ENCODE peak calls at places on chromosomes 12 and 14, in eight cellular contexts. J, A, C, M, W, Y, K and S are unnamed samples.

GRCh38 chr12:76277480-76277879 is 70.7 kb downstream of the BBS10 start:
- DNase-seq in W (no peak), K (no peak), M (no peak), Y (no peak), C (no peak), A (no peak), J (no peak), S (no peak)

GRCh38 chr12:9364224-9365176 is 156.3 kb upstream of the PZP start:
- DNase-seq in W (peak; percentile 44), A (peak; percentile 46), M (no peak), J (no peak), K (no peak), C (peak; percentile 23), Y (no peak), S (no peak)

GRCh38 chr12:109609256-109609821 is 35.7 kb downstream of the MVK start:
- DNase-seq in A (no peak), Y (no peak), C (no peak), W (no peak), K (no peak), M (no peak), J (no peak), S (no peak)

GRCh38 chr12:12720637-12721250 is 3.6 kb downstream of the CDKN1B start:
- DNase-seq in J (no peak), Y (no peak), M (no peak), K (no peak), C (no peak), A (no peak), W (no peak), S (no peak)

GRCh38 chr12:5078423-5078822 is 34.7 kb downstream of the KCNA5 start:
- DNase-seq in J (no peak), Y (no peak), K (no peak), A (no peak), C (no peak), M (no peak), W (no peak), S (no peak)

GRCh38 chr12:52942056-52942913 is 6.6 kb upstream of the KRT18 start:
- DNase-seq in M (peak; percentile 77), Y (no peak), A (no peak), J (no peak), K (no peak), C (peak; percentile 78), W (no peak), S (no peak)

GRCh38 chr12:124399622-124400021 is 104.7 kb downstream of the RFLNA start:
- DNase-seq in M (no peak), J (peak; percentile 69), K (peak; percentile 75), A (peak; percentile 18), W (no peak), C (peak; percentile 42), Y (no peak), S (no peak)

GRCh38 chr14:76151398-76152332 is at the start of gene GPATCH2L:
- DNase-seq in K (peak; percentile 99), J (peak; percentile 91), W (peak; percentile 70), M (peak; percentile 96), Y (peak; percentile 98), A (peak; percentile 76), C (peak; percentile 96), S (peak; percentile 97)

GRCh38 chr14:58354817-58355216 is 40.9 kb upstream of the TOMM20L start:
- DNase-seq in A (no peak), K (no peak), W (no peak), M (no peak), J (no peak), C (no peak), Y (no peak), S (no peak)

GRCh38 chr12:12331244-12331771 is 18.7 kb downstream of the MANSC1 start:
- DNase-seq in W (no peak), M (no peak), Y (no peak), A (no peak), K (no peak), J (no peak), C (no peak), S (no peak)

GRCh38 chr14:70791971-70792370 is 17.3 kb downstream of the MAP3K9 start:
- DNase-seq in W (no peak), J (no peak), M (no peak), Y (no peak), K (no peak), A (no peak), C (no peak), S (no peak)

GRCh38 chr14:105702275-105702817 is 176.0 kb downstream of the TMEM121 start:
- DNase-seq in C (no peak), M (no peak), Y (no peak), A (no peak), J (no peak), K (no peak), W (no peak), S (no peak)

GRCh38 chr14:68937790-68938514 is 41.1 kb downstream of the ACTN1 start:
- DNase-seq in K (peak; percentile 64), J (no peak), A (no peak), W (no peak), Y (no peak), M (peak; percentile 76), C (peak; percentile 80), S (no peak)
- TF ChIP-seq POLR2A in K (no peak), J (no peak), A (no peak), W (no peak), Y (no peak), M (no peak), C (peak; percentile 41), S (no peak)

GRCh38 chr14:22174412-22174811 is 414.6 kb downstream of the DAD1 start:
- DNase-seq in W (no peak), K (no peak), C (no peak), Y (no peak), J (no peak), A (peak; percentile 67), M (no peak), S (no peak)
- TF ChIP-seq EP300 in W (no peak), K (no peak), C (no peak), Y (no peak), J (no peak), A (peak; percentile 42), M (no peak), S (no peak)

GRCh38 chr14:51848120-51848519 is 12.3 kb upstream of the GNG2 start:
- DNase-seq in C (no peak), J (no peak), A (no peak), K (no peak), M (no peak), Y (no peak), W (no peak), S (no peak)

GRCh38 chr14:51849095-51849494 is 11.3 kb upstream of the GNG2 start:
- DNase-seq in C (no peak), W (no peak), J (no peak), M (no peak), A (no peak), Y (no peak), K (no peak), S (no peak)

GRCh38 chr14:51845811-51846210 is 14.6 kb upstream of the GNG2 start:
- DNase-seq in M (no peak), Y (no peak), K (no peak), A (no peak), W (no peak), J (no peak), C (no peak), S (no peak)

GRCh38 chr14:51847489-51847796 is 13.0 kb upstream of the GNG2 start:
- DNase-seq in W (no peak), M (no peak), J (no peak), A (no peak), C (no peak), Y (no peak), K (no peak), S (no peak)

DNA sequence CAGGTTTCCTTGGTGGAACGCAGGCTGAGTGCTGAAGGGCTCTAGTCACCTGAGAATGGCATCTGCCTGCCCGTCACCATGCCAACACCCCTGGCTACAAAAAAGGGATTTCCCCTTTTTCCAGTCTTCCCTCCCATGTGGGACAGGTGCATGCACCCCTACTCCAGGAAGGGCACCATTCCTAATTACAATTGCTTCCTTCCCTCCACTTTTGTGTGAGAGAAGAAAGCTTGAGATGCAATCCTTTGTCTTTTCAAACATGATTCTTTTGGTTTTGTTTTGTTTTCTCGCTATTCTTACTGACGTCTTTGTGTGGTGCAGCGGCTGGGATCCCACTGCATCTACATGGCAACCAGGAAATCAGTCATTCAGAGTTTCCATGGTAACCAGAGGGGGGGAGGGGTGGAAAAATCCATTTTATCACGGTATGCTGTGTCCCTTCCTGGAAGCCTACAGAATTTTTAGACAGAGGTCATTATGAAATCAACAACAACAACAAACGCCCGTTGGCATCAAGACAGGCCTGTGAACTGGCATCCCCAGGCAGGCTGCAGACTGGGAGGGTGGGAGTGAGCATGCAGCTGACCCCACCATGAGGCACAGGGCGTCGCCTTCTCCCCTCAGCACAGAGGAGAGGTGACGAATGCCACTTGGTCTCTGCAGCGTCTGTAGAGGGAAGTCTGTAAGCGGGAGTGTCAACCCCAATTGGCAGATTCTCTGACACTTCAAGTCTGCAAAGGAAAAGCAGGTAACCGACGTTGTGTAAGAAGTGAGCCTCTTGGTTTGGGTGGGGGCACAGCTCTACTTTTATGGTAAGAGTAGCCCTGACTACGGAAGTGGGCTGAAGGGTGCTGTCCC is 13.6 kb upstream of the GNG2 start:
- DNase-seq in A (no peak), Y (peak; percentile 66), J (no peak), W (peak; percentile 46), M (peak; percentile 45), C (peak; percentile 67), K (peak; percentile 42), S (peak; percentile 59)
- TF ChIP-seq POLR2A in A (no peak), Y (no peak), J (no peak), W (no peak), M (no peak), C (peak; percentile 41), K (no peak), S (no peak)

GRCh38 chr12:102323799-102324198 is 126.2 kb upstream of the PMCH start:
- DNase-seq in W (no peak), C (no peak), K (no peak), A (no peak), Y (no peak), M (no peak), J (no peak), S (no peak)
- TF ChIP-seq EP300 in W (no peak), C (no peak), K (no peak), A (no peak), Y (no peak), M (no peak), J (no peak), S (no peak)